ENCODE peak calls at places on chromosome 15, in nine cellular contexts. Q is caudate nucleus, X is neural crest cell, A is cerebellar cortex, M is GM19239, S is head of caudate nucleus, Y is psoas muscle, V is Right ventricle myocardium inferior, U is iPS DF 6.9. O is an unnamed sample.

GRCh38 chr15:68427961-68428360 is 4.0 kb downstream of the ITGA11 start:
- DNase-seq in Q (no peak), X (no peak), A (no peak), M (no peak), S (no peak), Y (no peak), V (no peak), U (no peak), O (no peak)

GRCh38 chr15:71588746-71589145 is 221.6 kb upstream of the NR2E3 start:
- DNase-seq in Q (no peak), X (no peak), A (no peak), M (no peak), S (no peak), Y (no peak), V (no peak), U (no peak), O (no peak)

GRCh38 chr15:51416129-51416528 is 74.7 kb downstream of the GLDN start:
- DNase-seq in Q (no peak), X (no peak), A (no peak), M (no peak), S (no peak), Y (no peak), V (no peak), U (no peak), O (no peak)

GRCh38 chr15:99014803-99015676 is 7.4 kb upstream of the PGPEP1L start:
- DNase-seq in Q (no peak), X (peak; percentile 57), A (peak; percentile 23), M (peak; percentile 59), S (peak; percentile 10), Y (peak; percentile 92), V (peak; percentile 78), U (no peak), O (peak; percentile 70)

GRCh38 chr15:71312731-71313460 is 197.6 kb downstream of the THSD4 start:
- DNase-seq in Q (no peak), X (no peak), A (no peak), M (no peak), S (no peak), Y (no peak), V (no peak), U (no peak), O (no peak)

GRCh38 chr15:26179906-26180305 is 316.8 kb upstream of the ATP10A start:
- DNase-seq in Q (no peak), X (no peak), A (peak; percentile 68), M (no peak), S (peak; percentile 38), Y (no peak), V (no peak), U (peak; percentile 63), O (no peak)

GRCh38 chr15:40405501-40406381 is at the start of gene IVD:
- DNase-seq in Q (peak; percentile 98), X (peak; percentile 90), A (peak; percentile 97), M (peak; percentile 92), S (peak; percentile 98), Y (peak; percentile 98), V (peak; percentile 97), U (peak; percentile 84), O (peak; percentile 95)

GRCh38 chr15:98760112-98760826 is 111.9 kb downstream of the IGF1R start:
- DNase-seq in Q (no peak), X (no peak), A (no peak), M (no peak), S (no peak), Y (no peak), V (peak; percentile 79), U (no peak), O (peak; percentile 61)

GRCh38 chr15:25246641-25247417 is 192.0 kb downstream of the UBE3A start:
- DNase-seq in Q (no peak), X (no peak), A (no peak), M (no peak), S (no peak), Y (peak; percentile 33), V (no peak), U (no peak), O (no peak)

GRCh38 chr15:81400640-81401236 is 26.7 kb upstream of the TMC3 start:
- DNase-seq in Q (no peak), X (peak; percentile 9), A (peak; percentile 76), M (peak; percentile 18), S (no peak), Y (no peak), V (no peak), U (peak; percentile 50), O (no peak)

GRCh38 chr15:48936666-48937065 is 27.1 kb downstream of the SHC4 start:
- DNase-seq in Q (no peak), X (no peak), A (no peak), M (no peak), S (no peak), Y (no peak), V (no peak), U (no peak), O (no peak)

GRCh38 chr15:67043939-67044771 is 21.2 kb upstream of the SMAD3 start:
- DNase-seq in Q (no peak), X (no peak), A (no peak), M (no peak), S (no peak), Y (no peak), V (no peak), U (no peak), O (no peak)

GRCh38 chr15:80660114-80660513 is 35.0 kb upstream of the ABHD17C start:
- DNase-seq in Q (no peak), X (peak; percentile 32), A (peak; percentile 47), M (no peak), S (peak; percentile 9), Y (no peak), V (no peak), U (peak; percentile 25), O (no peak)

GRCh38 chr15:44712108-44713005 is 1.0 kb downstream of the B2M start:
- DNase-seq in Q (peak; percentile 19), X (no peak), A (peak; percentile 51), M (no peak), S (peak; percentile 65), Y (peak; percentile 61), V (peak; percentile 74), U (no peak), O (peak; percentile 85)

GRCh38 chr15:92140802-92141201 is 252.9 kb upstream of the ST8SIA2 start:
- DNase-seq in Q (no peak), X (no peak), A (no peak), M (no peak), S (no peak), Y (no peak), V (no peak), U (no peak), O (peak; percentile 66)

GRCh38 chr15:82093774-82094211 is 48.0 kb upstream of the MEX3B start:
- DNase-seq in Q (no peak), X (no peak), A (no peak), M (no peak), S (no peak), Y (no peak), V (no peak), U (no peak), O (no peak)

GRCh38 chr15:75069301-75069925 is 46.0 kb downstream of the PPCDC start:
- DNase-seq in Q (no peak), X (no peak), A (no peak), M (peak; percentile 48), S (no peak), Y (no peak), V (no peak), U (no peak), O (peak; percentile 33)